ENCODE peak calls at places on chromosomes 11 and 22, in six cellular contexts. L is adrenal gland, Q is WTC11, E is GM10248, V is fibroblast of mammary gland, X is mesothelial cell of epicardium. R is an unnamed sample.

GRCh38 chr11:119907122-119907933 is 178.3 kb upstream of the NECTIN1 start:
- DNase-seq in E (no peak), X (no peak), L (no peak), Q (no peak), V (no peak), R (no peak)

GRCh38 chr11:125701858-125702621 is 21.4 kb upstream of the ACRV1 start:
- DNase-seq in E (no peak), L (no peak), V (no peak), Q (peak; percentile 44), X (no peak), R (no peak)

GRCh38 chr11:12236744-12237101 is 126.3 kb downstream of the MICAL2 start:
- DNase-seq in X (no peak), Q (no peak), E (no peak), V (no peak), L (no peak), R (no peak)

GRCh38 chr11:26620282-26621045 is 48.4 kb upstream of the MUC15 start:
- DNase-seq in X (no peak), L (no peak), E (no peak), V (peak; percentile 19), Q (no peak), R (no peak)

GRCh38 chr11:78933361-78933760 is 358.7 kb upstream of the NARS2 start:
- DNase-seq in Q (no peak), E (no peak), V (no peak), L (no peak), X (no peak), R (no peak)

GRCh38 chr22:19994851-19995610 is 21.6 kb downstream of the ARVCF start:
- DNase-seq in L (no peak), X (no peak), Q (no peak), E (no peak), V (peak; percentile 20), R (no peak)

GRCh38 chr22:27108425-27109114 is 451.2 kb downstream of the MIAT start:
- DNase-seq in X (no peak), E (no peak), V (no peak), L (peak; percentile 65), Q (no peak), R (no peak)

GRCh38 chr11:32109138-32109537 is 18.3 kb downstream of the RCN1 start:
- DNase-seq in Q (no peak), E (no peak), V (peak; percentile 34), X (no peak), L (no peak), R (no peak)

GRCh38 chr11:119773016-119773415 is 44.0 kb upstream of the NECTIN1 start:
- DNase-seq in X (no peak), E (no peak), L (no peak), Q (no peak), V (no peak), R (no peak)

GRCh38 chr11:61075891-61076290 is 26.4 kb upstream of the CD5 start:
- DNase-seq in V (peak; percentile 3), Q (no peak), L (peak; percentile 9), X (no peak), E (no peak), R (no peak)

GRCh38 chr22:20741634-20742581 is 32.0 kb upstream of the SERPIND1 start:
- DNase-seq in Q (peak; percentile 52), X (no peak), L (peak; percentile 38), E (peak; percentile 62), V (peak; percentile 27), R (no peak)

GRCh38 chr22:36471341-36471821 is 10.1 kb downstream of the TXN2 start:
- DNase-seq in V (peak; percentile 75), E (no peak), Q (no peak), X (no peak), L (peak; percentile 78), R (no peak)

GRCh38 chr11:109320595-109320994 is 101.4 kb upstream of the C11orf87 start:
- DNase-seq in X (no peak), E (no peak), Q (no peak), V (peak; percentile 76), L (peak; percentile 8), R (no peak)

GRCh38 chr11:31855466-31855865 is 44.3 kb upstream of the PAX6 start:
- DNase-seq in X (no peak), V (no peak), E (no peak), L (no peak), Q (no peak), R (no peak)

GRCh38 chr22:49349841-49350381 is 477.8 kb downstream of the BRD1 start:
- DNase-seq in E (no peak), V (no peak), Q (peak; percentile 8), X (no peak), L (no peak), R (no peak)

GRCh38 chr11:4826425-4826824 is 5.3 kb downstream of the OR51F2 start:
- DNase-seq in E (no peak), X (no peak), V (peak; percentile 12), L (no peak), Q (no peak), R (no peak)

GRCh38 chr11:66545701-66546367 is at the start of gene ZDHHC24:
- DNase-seq in Q (peak; percentile 98), X (peak; percentile 84), V (peak; percentile 95), E (peak; percentile 99), L (peak; percentile 99), R (peak; percentile 84)

GRCh38 chr11:66543263-66544107 is 2.4 kb downstream of the ZDHHC24 start:
- DNase-seq in X (no peak), Q (peak; percentile 49), V (peak; percentile 43), L (peak; percentile 46), E (peak; percentile 72), R (peak; percentile 66)

GRCh38 chr11:66541892-66542291 is 4.0 kb downstream of the ZDHHC24 start:
- DNase-seq in E (no peak), X (no peak), V (no peak), Q (no peak), L (no peak), R (no peak)

GRCh38 chr11:66539526-66539925 is 6.3 kb downstream of the ZDHHC24 start:
- DNase-seq in E (no peak), X (no peak), V (no peak), Q (no peak), L (no peak), R (no peak)

DNA sequence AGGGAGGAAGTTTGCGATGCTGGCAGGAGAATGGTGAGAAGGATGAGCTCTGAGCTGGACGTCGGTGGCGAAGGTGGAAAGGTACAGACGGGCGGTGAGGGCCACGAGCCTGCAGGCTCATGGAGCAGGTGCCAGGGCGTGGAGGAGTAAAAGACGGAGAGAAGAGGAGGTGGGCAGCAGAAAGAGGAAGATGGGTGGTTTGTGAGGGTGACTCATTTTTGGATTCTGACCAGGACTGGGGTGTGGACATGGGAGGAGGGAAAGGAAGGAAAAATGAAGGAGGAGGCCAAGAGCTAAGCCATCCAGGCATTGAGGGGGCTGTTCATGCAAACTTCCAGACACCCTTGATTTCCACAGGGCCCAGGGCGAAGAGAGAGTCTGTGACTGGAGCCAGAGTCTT is 3.5 kb downstream of the ZDHHC24 start:
- DNase-seq in Q (no peak), L (no peak), V (peak; percentile 61), E (no peak), X (no peak), R (no peak)
- TF ChIP-seq CTCF in Q (no peak), L (no peak), V (no peak), E (no peak), X (no peak), R (no peak)

GRCh38 chr22:37547249-37547741 is 13.0 kb upstream of the CDC42EP1 start:
- DNase-seq in X (no peak), E (no peak), V (no peak), L (no peak), Q (no peak), R (no peak)

GRCh38 chr22:37544955-37545702 is 15.2 kb upstream of the CDC42EP1 start:
- DNase-seq in L (peak; percentile 87), V (peak; percentile 66), E (peak; percentile 76), X (no peak), Q (peak; percentile 92), R (peak; percentile 42)

GRCh38 chr22:37549704-37550059 is 10.6 kb upstream of the CDC42EP1 start:
- DNase-seq in L (peak; percentile 89), Q (no peak), E (no peak), V (peak; percentile 48), X (no peak), R (no peak)

GRCh38 chr22:37545703-37546435 is 14.4 kb upstream of the CDC42EP1 start:
- DNase-seq in E (no peak), Q (peak; percentile 92), V (peak; percentile 94), X (peak; percentile 72), L (peak; percentile 96), R (no peak)

DNA sequence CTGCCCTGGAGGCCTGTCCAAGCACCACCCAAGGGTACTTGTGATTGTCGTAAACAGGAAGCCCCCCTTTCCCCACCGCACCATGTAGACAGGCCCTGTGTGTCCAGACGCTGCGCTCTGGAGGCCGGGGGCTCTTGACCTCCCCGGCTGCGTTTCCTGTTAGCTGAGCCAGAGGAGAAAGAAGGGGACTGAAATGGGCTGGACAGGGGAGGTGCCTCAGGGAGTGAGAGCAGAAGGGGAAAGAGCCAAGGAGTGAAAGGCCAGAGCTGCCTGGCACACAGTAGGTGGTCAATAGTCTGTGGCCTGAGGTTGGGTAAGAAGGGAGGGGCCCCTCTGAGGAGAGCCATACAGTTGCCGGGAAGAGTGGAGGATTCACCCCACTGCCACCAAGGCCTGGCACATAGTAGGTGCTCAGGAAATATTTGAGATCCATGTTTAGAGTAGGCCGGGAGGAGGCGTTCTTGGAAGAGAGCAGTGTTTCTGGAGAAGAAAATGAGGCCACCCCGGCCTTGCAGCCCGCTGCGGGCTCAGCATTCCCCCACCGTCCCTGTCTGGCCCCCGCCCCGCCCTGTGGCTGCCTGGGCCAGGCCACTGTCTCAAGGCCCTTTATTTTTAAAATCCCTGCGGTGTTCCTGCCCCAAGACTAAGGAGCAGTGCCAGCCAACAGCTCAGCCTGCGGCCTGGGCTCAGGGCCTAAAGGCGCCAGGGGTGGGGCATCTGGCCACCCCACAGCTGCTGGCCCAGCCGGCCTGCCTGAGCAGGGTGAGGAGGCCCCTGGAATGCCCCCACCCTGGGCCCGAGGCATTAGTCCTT is 13.6 kb upstream of the CDC42EP1 start:
- DNase-seq in E (no peak), X (no peak), V (peak; percentile 87), L (peak; percentile 94), Q (peak; percentile 64), R (no peak)
- TF ChIP-seq CTCF in E (no peak), X (no peak), V (no peak), L (peak; percentile 22), Q (no peak), R (no peak)

GRCh38 chr11:123273616-123274015 is 78.6 kb upstream of the CLMP start:
- DNase-seq in X (no peak), V (no peak), L (no peak), Q (no peak), E (no peak), R (no peak)

GRCh38 chr11:123272565-123272964 is 77.5 kb upstream of the CLMP start:
- DNase-seq in V (no peak), Q (no peak), X (no peak), E (no peak), L (no peak), R (no peak)

GRCh38 chr11:123264431-123264780 is 69.4 kb upstream of the CLMP start:
- DNase-seq in Q (no peak), X (no peak), V (no peak), E (no peak), L (no peak), R (no peak)

DNA sequence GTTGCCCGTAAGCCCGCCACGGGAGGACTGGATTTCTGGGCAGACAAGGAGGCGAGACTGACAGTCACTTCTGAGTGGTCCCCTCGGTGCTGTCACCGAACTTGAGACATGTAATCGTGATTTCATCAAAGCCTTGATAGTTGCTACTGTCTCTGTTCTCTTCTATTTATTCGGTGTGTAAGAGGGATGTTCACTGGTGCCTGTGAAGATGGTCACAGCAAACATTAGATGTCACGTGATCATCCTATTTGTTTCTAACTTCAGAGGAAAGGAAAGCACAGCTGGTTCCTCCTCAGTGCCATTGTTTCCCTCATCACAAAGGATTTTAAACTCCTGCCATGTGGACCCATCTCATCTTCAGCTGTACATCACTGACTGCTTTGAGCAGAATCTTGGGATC is 73.1 kb upstream of the CLMP start:
- DNase-seq in V (no peak), E (no peak), X (no peak), Q (no peak), L (no peak), R (no peak)
- TF ChIP-seq CTCF in V (no peak), E (no peak), X (no peak), Q (no peak), L (no peak), R (no peak)

GRCh38 chr22:42553475-42554361 is at the start of gene SERHL2:
- DNase-seq in Q (peak; percentile 97), V (peak; percentile 71), L (peak; percentile 90), X (peak; percentile 87), E (peak; percentile 92), R (peak; percentile 68)
- TF ChIP-seq CTCF in Q (no peak), V (no peak), L (no peak), X (no peak), E (no peak), R (no peak)